ENCODE peak calls at places on chromosomes 13 and 19, in six cellular contexts. S is GM12864, Z is thoracic aorta, Q is foreskin fibroblast, V is colonic mucosa, M is brain microvascular endothelial cell. A is an unnamed sample.

GRCh38 chr13:44576396-44577235 is 486 bp upstream of the TSC22D1 start:
- DNase-seq in S (no peak), Z (peak), Q (no peak), V (no peak), M (no peak), A (no peak)

GRCh38 chr13:93614776-93615175 is 388.2 kb downstream of the GPC6 start:
- DNase-seq in S (no peak), Z (no peak), Q (peak), V (no peak), M (no peak), A (no peak)

GRCh38 chr13:108220042-108220441 is 1.9 kb downstream of the ABHD13 start:
- DNase-seq in S (no peak), Z (no peak), Q (no peak), V (peak), M (no peak), A (no peak)

GRCh38 chr19:459724-460511 is 915 bp downstream of the SHC2 start:
- DNase-seq in S (no peak), Z (no peak), Q (peak), V (peak), M (no peak), A (peak)

GRCh38 chr13:91158015-91158390 is 189.5 kb upstream of the MIR17HG start:
- DNase-seq in S (no peak), Z (no peak), Q (no peak), V (no peak), M (no peak), A (no peak)

GRCh38 chr13:60267498-60268202 is 103.9 kb upstream of the DIAPH3 start:
- DNase-seq in S (no peak), Z (no peak), Q (no peak), V (peak), M (no peak), A (no peak)

GRCh38 chr13:30181856-30182651 is 125.3 kb downstream of the KATNAL1 start:
- DNase-seq in S (no peak), Z (no peak), Q (no peak), V (no peak), M (no peak), A (no peak)

GRCh38 chr13:74931698-74932433 is 550.1 kb downstream of the TBC1D4 start:
- DNase-seq in S (no peak), Z (no peak), Q (peak), V (no peak), M (no peak), A (no peak)

GRCh38 chr13:99648266-99648665 is 147.0 kb downstream of the TM9SF2 start:
- DNase-seq in S (no peak), Z (no peak), Q (no peak), V (no peak), M (no peak), A (no peak)

GRCh38 chr19:52522555-52522954 is 4.9 kb upstream of the ZNF808 start:
- DNase-seq in S (no peak), Z (no peak), Q (no peak), V (no peak), M (no peak), A (no peak)

GRCh38 chr19:41373993-41374392 is 2.3 kb upstream of the TMEM91 start:
- DNase-seq in S (no peak), Z (peak), Q (peak), V (peak), M (peak), A (peak)

GRCh38 chr13:49444517-49445395 is 682 bp downstream of the SETDB2 start:
- DNase-seq in S (no peak), Z (no peak), Q (peak), V (peak), M (no peak), A (peak)

GRCh38 chr13:19890030-19890429 is 26.6 kb upstream of the ZMYM5 start:
- DNase-seq in S (no peak), Z (no peak), Q (no peak), V (no peak), M (no peak), A (no peak)

GRCh38 chr13:97766749-97767148 is 186.7 kb upstream of the IPO5 start:
- DNase-seq in S (no peak), Z (no peak), Q (no peak), V (no peak), M (no peak), A (no peak)

GRCh38 chr13:20828540-20829364 is 55.0 kb upstream of the EEF1AKMT1 start:
- DNase-seq in S (peak), Z (no peak), Q (peak), V (peak), M (no peak), A (peak)

GRCh38 chr19:17706750-17707181 is 12.5 kb upstream of the MAP1S start:
- DNase-seq in S (no peak), Z (no peak), Q (peak), V (no peak), M (peak), A (peak)

GRCh38 chr19:43595605-43595998 is 332 bp downstream of the IRGQ start:
- DNase-seq in S (no peak), Z (no peak), Q (no peak), V (peak), M (no peak), A (no peak)

GRCh38 chr13:66210677-66211076 is 1019.5 kb downstream of the PCDH9 start:
- DNase-seq in S (no peak), Z (no peak), Q (peak), V (no peak), M (peak), A (peak)

GRCh38 chr19:33329727-33330126 is 27.4 kb upstream of the CEBPA start:
- DNase-seq in S (no peak), Z (no peak), Q (no peak), V (no peak), M (no peak), A (no peak)

GRCh38 chr19:33186835-33187540 is 7.1 kb upstream of the LRP3 start:
- DNase-seq in S (no peak), Z (no peak), Q (no peak), V (peak), M (no peak), A (no peak)

GRCh38 chr13:24267801-24268200 is 41.6 kb upstream of the C1QTNF9 start:
- DNase-seq in S (no peak), Z (no peak), Q (no peak), V (no peak), M (no peak), A (no peak)

GRCh38 chr19:51339687-51340656 is 2.0 kb downstream of the VSIG10L start:
- DNase-seq in S (peak), Z (peak), Q (peak), V (peak), M (peak), A (peak)

GRCh38 chr19:51338563-51339312 is 3.2 kb downstream of the VSIG10L start:
- DNase-seq in S (no peak), Z (peak), Q (peak), V (peak), M (peak), A (peak)

GRCh38 chr19:51337141-51337860 is 4.6 kb downstream of the VSIG10L start:
- DNase-seq in S (no peak), Z (no peak), Q (no peak), V (no peak), M (no peak), A (no peak)

GRCh38 chr19:51339313-51339686 is 2.6 kb downstream of the VSIG10L start:
- DNase-seq in S (no peak), Z (no peak), Q (no peak), V (no peak), M (no peak), A (no peak)

GRCh38 chr19:51337861-51338562 is 3.9 kb downstream of the VSIG10L start:
- DNase-seq in S (no peak), Z (no peak), Q (no peak), V (no peak), M (no peak), A (no peak)
- H3K4me3 ChIP-seq in S (no peak), Z (peak), Q (no peak), V (no peak), M (no peak), A (no peak)

GRCh38 chr19:29745253-29745652 is 30.2 kb upstream of the C19orf12 start:
- DNase-seq in S (no peak), Z (no peak), Q (no peak), V (no peak), M (no peak), A (no peak)
- TF ChIP-seq CTCF in S (peak), Z (no peak), Q (peak), V (no peak), M (peak), A (peak)

GRCh38 chr19:57754091-57754673 is 7.6 kb downstream of the ZNF776 start:
- DNase-seq in S (no peak), Z (no peak), Q (no peak), V (no peak), M (no peak), A (no peak)
- H3K4me3 ChIP-seq in S (no peak), Z (no peak), Q (no peak), V (no peak), M (no peak), A (no peak)

GRCh38 chr13:111542530-111543341 is 222.3 kb downstream of the TEX29 start:
- DNase-seq in S (no peak), Z (no peak), Q (no peak), V (no peak), M (no peak), A (no peak)

GRCh38 chr13:111539791-111540446 is 219.5 kb downstream of the TEX29 start:
- DNase-seq in S (no peak), Z (no peak), Q (no peak), V (no peak), M (no peak), A (no peak)

GRCh38 chr13:111540486-111540885 is 220.0 kb downstream of the TEX29 start:
- DNase-seq in S (no peak), Z (no peak), Q (no peak), V (no peak), M (no peak), A (no peak)

GRCh38 chr13:111541752-111542529 is 221.5 kb downstream of the TEX29 start:
- DNase-seq in S (no peak), Z (no peak), Q (no peak), V (no peak), M (no peak), A (no peak)

DNA sequence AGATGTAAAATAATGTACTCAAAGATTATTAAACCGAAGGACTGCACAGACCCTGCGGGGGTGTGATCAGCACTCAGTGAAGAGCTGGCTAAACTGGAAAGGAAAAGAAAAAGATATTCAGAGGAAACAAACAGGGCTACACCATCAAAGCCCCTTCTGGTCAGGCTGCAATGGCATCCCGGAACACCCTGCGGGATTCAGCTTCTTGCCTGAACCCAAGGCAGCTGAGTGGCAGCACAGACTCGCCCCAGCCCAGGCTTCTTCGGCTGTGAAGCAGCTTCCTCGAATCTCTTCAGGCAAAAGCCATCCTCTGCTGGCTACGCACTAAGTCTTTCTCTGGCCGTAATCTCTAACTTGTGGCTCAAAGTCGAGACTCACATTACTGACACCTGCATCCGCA is 220.9 kb downstream of the TEX29 start:
- DNase-seq in S (no peak), Z (no peak), Q (no peak), V (no peak), M (no peak), A (no peak)
- TF ChIP-seq CTCF in S (no peak), Z (no peak), Q (no peak), V (no peak), M (no peak), A (no peak)

GRCh38 chr13:46296465-46296822 is 84.7 kb downstream of the LRRC63 start:
- DNase-seq in S (no peak), Z (no peak), Q (no peak), V (no peak), M (no peak), A (no peak)

GRCh38 chr13:46297338-46297737 is 85.6 kb downstream of the LRRC63 start:
- DNase-seq in S (no peak), Z (no peak), Q (no peak), V (no peak), M (peak), A (peak)

GRCh38 chr13:46296920-46297319 is 85.2 kb downstream of the LRRC63 start:
- DNase-seq in S (no peak), Z (no peak), Q (peak), V (no peak), M (peak), A (peak)

DNA sequence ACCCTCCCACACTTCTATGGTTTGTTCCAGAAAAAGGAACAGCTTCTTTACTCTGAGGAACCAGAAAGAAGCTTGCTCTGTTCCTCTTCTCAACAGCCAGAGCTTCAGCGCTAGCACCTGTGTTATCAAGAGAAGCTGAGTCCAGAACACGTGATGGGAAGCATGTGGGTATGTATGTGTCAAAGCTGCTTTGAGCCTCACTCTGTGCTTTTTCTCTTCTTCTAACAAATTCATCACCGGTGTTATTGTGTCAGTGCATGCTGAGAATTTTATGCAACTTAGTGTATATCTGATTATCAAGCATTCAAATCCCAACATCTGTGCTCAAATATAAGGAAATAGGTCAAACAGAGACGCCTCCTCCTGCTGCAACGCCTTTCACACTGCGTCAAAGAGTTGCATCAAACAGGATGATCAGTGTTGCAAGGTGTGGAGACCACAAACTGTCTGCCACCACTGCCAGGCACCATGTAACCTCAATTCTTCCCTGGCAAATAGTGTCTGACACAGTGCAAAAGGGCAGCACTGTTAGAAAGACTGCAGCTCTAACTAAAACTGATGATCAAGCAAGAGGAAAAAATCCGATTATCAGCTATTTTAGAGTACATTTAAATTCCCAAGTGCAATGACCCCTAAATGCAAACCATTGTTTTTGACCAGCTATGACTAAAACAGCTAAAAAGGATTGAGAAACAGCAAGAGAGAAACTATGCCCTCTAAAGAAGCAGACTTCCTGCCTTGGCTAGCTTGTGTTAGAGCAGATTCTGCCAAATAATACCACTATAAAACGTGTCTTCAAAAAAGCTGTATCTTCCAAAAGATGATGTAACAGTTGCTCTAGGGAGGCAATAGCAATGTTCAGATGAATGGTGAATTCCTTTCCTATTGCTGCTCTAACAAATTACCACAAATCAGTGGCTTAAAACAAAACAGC is 84.1 kb downstream of the LRRC63 start:
- DNase-seq in S (peak), Z (no peak), Q (peak), V (no peak), M (peak), A (peak)
- H3K4me3 ChIP-seq in S (no peak), Z (no peak), Q (no peak), V (no peak), M (no peak), A (no peak)

GRCh38 chr13:31699650-31700049 is 39.7 kb upstream of the RXFP2 start:
- DNase-seq in S (no peak), Z (no peak), Q (no peak), V (no peak), M (no peak), A (no peak)
- TF ChIP-seq CTCF in S (no peak), Z (no peak), Q (peak), V (no peak), M (peak), A (peak)